ENCODE peak calls at places on chromosome 12, in six cellular contexts. One of them, this sample, is unnamed.

GRCh38 chr12:56020437-56021189 is at the start of gene IKZF4:
- DNase-seq in A549: no peak
- DNase-seq in AG10803: peak
- DNase-seq in neural crest cell: peak
- DNase-seq in glutamatergic neuron: peak
- DNase-seq in progenitor cell of endocrine pancreas: peak
- DNase-seq in this sample: no peak

GRCh38 chr12:130364578-130364977 is 26.9 kb downstream of the PIWIL1 start:
- DNase-seq in glutamatergic neuron: no peak
- DNase-seq in neural crest cell: no peak
- DNase-seq in progenitor cell of endocrine pancreas: no peak
- DNase-seq in AG10803: no peak
- DNase-seq in A549: no peak
- DNase-seq in this sample: no peak

GRCh38 chr12:113860950-113861349 is 105.2 kb downstream of the RBM19 start:
- DNase-seq in glutamatergic neuron: no peak
- DNase-seq in progenitor cell of endocrine pancreas: no peak
- DNase-seq in A549: peak
- DNase-seq in AG10803: peak
- DNase-seq in neural crest cell: no peak
- DNase-seq in this sample: no peak

GRCh38 chr12:101490286-101490920 is 15.3 kb downstream of the SPIC start:
- DNase-seq in progenitor cell of endocrine pancreas: no peak
- DNase-seq in AG10803: no peak
- DNase-seq in glutamatergic neuron: no peak
- DNase-seq in A549: peak
- DNase-seq in neural crest cell: peak
- DNase-seq in this sample: peak

GRCh38 chr12:59075141-59075540 is 154.8 kb upstream of the LRIG3 start:
- DNase-seq in neural crest cell: no peak
- DNase-seq in A549: no peak
- DNase-seq in progenitor cell of endocrine pancreas: no peak
- DNase-seq in glutamatergic neuron: no peak
- DNase-seq in AG10803: no peak
- DNase-seq in this sample: no peak

GRCh38 chr12:71581206-71581605 is 82.4 kb downstream of the ZFC3H1 start:
- DNase-seq in neural crest cell: no peak
- DNase-seq in A549: no peak
- DNase-seq in AG10803: no peak
- DNase-seq in progenitor cell of endocrine pancreas: no peak
- DNase-seq in glutamatergic neuron: no peak
- DNase-seq in this sample: no peak

GRCh38 chr12:107320929-107321618 is 227.7 kb upstream of the CRY1 start:
- DNase-seq in A549: peak
- DNase-seq in progenitor cell of endocrine pancreas: no peak
- DNase-seq in AG10803: peak
- DNase-seq in neural crest cell: peak
- DNase-seq in glutamatergic neuron: peak
- DNase-seq in this sample: no peak

GRCh38 chr12:63967358-63967757 is 122.9 kb downstream of the SRGAP1 start:
- DNase-seq in progenitor cell of endocrine pancreas: no peak
- DNase-seq in A549: no peak
- DNase-seq in glutamatergic neuron: no peak
- DNase-seq in neural crest cell: no peak
- DNase-seq in AG10803: peak
- DNase-seq in this sample: no peak

GRCh38 chr12:126952106-126953007 is 1314.6 kb upstream of the TMEM132C start:
- DNase-seq in glutamatergic neuron: no peak
- DNase-seq in progenitor cell of endocrine pancreas: no peak
- DNase-seq in neural crest cell: no peak
- DNase-seq in AG10803: no peak
- DNase-seq in A549: no peak
- DNase-seq in this sample: no peak

GRCh38 chr12:47828967-47829482 is 9.3 kb upstream of the HDAC7 start:
- DNase-seq in glutamatergic neuron: no peak
- DNase-seq in neural crest cell: peak
- DNase-seq in progenitor cell of endocrine pancreas: no peak
- DNase-seq in AG10803: peak
- DNase-seq in A549: peak
- DNase-seq in this sample: peak

GRCh38 chr12:121799842-121800693 is 3.7 kb upstream of the SETD1B start:
- DNase-seq in A549: peak
- DNase-seq in AG10803: peak
- DNase-seq in progenitor cell of endocrine pancreas: no peak
- DNase-seq in neural crest cell: peak
- DNase-seq in glutamatergic neuron: peak
- DNase-seq in this sample: peak

GRCh38 chr12:112347521-112347920 is 34.7 kb downstream of the HECTD4 start:
- DNase-seq in glutamatergic neuron: no peak
- DNase-seq in neural crest cell: no peak
- DNase-seq in AG10803: peak
- DNase-seq in progenitor cell of endocrine pancreas: no peak
- DNase-seq in A549: no peak
- DNase-seq in this sample: no peak

GRCh38 chr12:127416796-127417195 is 850.2 kb upstream of the TMEM132C start:
- DNase-seq in progenitor cell of endocrine pancreas: no peak
- DNase-seq in glutamatergic neuron: no peak
- DNase-seq in neural crest cell: no peak
- DNase-seq in A549: no peak
- DNase-seq in AG10803: no peak
- DNase-seq in this sample: no peak

GRCh38 chr12:5567021-5567744 is 135.3 kb downstream of the NTF3 start:
- DNase-seq in progenitor cell of endocrine pancreas: no peak
- DNase-seq in A549: no peak
- DNase-seq in neural crest cell: no peak
- DNase-seq in glutamatergic neuron: peak
- DNase-seq in AG10803: no peak
- DNase-seq in this sample: no peak

GRCh38 chr12:32285484-32285883 is 113.9 kb upstream of the FGD4 start:
- DNase-seq in A549: no peak
- DNase-seq in glutamatergic neuron: no peak
- DNase-seq in neural crest cell: no peak
- DNase-seq in progenitor cell of endocrine pancreas: no peak
- DNase-seq in AG10803: no peak
- DNase-seq in this sample: no peak

GRCh38 chr12:66456622-66457021 is 154.3 kb downstream of the HELB start:
- DNase-seq in glutamatergic neuron: no peak
- DNase-seq in neural crest cell: no peak
- DNase-seq in progenitor cell of endocrine pancreas: no peak
- DNase-seq in AG10803: no peak
- DNase-seq in A549: no peak
- DNase-seq in this sample: no peak

GRCh38 chr12:2960432-2960956 is 1.3 kb downstream of the TEAD4 start:
- DNase-seq in neural crest cell: no peak
- DNase-seq in progenitor cell of endocrine pancreas: no peak
- DNase-seq in A549: peak
- DNase-seq in AG10803: peak
- DNase-seq in glutamatergic neuron: no peak
- DNase-seq in this sample: peak

GRCh38 chr12:121288941-121289340 is 7.6 kb downstream of the CAMKK2 start:
- DNase-seq in AG10803: no peak
- DNase-seq in A549: no peak
- DNase-seq in glutamatergic neuron: no peak
- DNase-seq in progenitor cell of endocrine pancreas: no peak
- DNase-seq in neural crest cell: no peak
- DNase-seq in this sample: no peak

GRCh38 chr12:114762490-114763110 is 78.6 kb upstream of the TBX3 start:
- DNase-seq in A549: no peak
- DNase-seq in progenitor cell of endocrine pancreas: no peak
- DNase-seq in neural crest cell: no peak
- DNase-seq in glutamatergic neuron: no peak
- DNase-seq in AG10803: peak
- DNase-seq in this sample: no peak

GRCh38 chr12:47896022-47896421 is 8.8 kb downstream of the VDR start:
- DNase-seq in AG10803: no peak
- DNase-seq in progenitor cell of endocrine pancreas: no peak
- DNase-seq in A549: no peak
- DNase-seq in neural crest cell: no peak
- DNase-seq in glutamatergic neuron: no peak
- DNase-seq in this sample: no peak

GRCh38 chr12:3077572-3078081 is 448 bp downstream of the TSPAN9 start:
- DNase-seq in glutamatergic neuron: peak
- DNase-seq in progenitor cell of endocrine pancreas: no peak
- DNase-seq in A549: no peak
- DNase-seq in AG10803: peak
- DNase-seq in neural crest cell: peak
- DNase-seq in this sample: peak

GRCh38 chr12:115456946-115457689 is 773.1 kb upstream of the TBX3 start:
- DNase-seq in neural crest cell: no peak
- DNase-seq in AG10803: no peak
- DNase-seq in glutamatergic neuron: no peak
- DNase-seq in A549: peak
- DNase-seq in progenitor cell of endocrine pancreas: no peak
- DNase-seq in this sample: peak

GRCh38 chr12:65666876-65667275 is 157.4 kb upstream of the HMGA2 start:
- DNase-seq in A549: no peak
- DNase-seq in glutamatergic neuron: no peak
- DNase-seq in neural crest cell: no peak
- DNase-seq in AG10803: no peak
- DNase-seq in progenitor cell of endocrine pancreas: no peak
- DNase-seq in this sample: no peak

GRCh38 chr12:66915312-66915904 is 236.5 kb upstream of the GRIP1 start:
- DNase-seq in glutamatergic neuron: no peak
- DNase-seq in AG10803: no peak
- DNase-seq in A549: no peak
- DNase-seq in progenitor cell of endocrine pancreas: no peak
- DNase-seq in neural crest cell: no peak
- DNase-seq in this sample: no peak

GRCh38 chr12:120639771-120640721 is at the start of gene CABP1:
- DNase-seq in glutamatergic neuron: peak
- DNase-seq in AG10803: no peak
- DNase-seq in progenitor cell of endocrine pancreas: peak
- DNase-seq in neural crest cell: peak
- DNase-seq in A549: no peak
- DNase-seq in this sample: peak

GRCh38 chr12:65634061-65634460 is 190.2 kb upstream of the HMGA2 start:
- DNase-seq in AG10803: no peak
- DNase-seq in A549: no peak
- DNase-seq in progenitor cell of endocrine pancreas: no peak
- DNase-seq in glutamatergic neuron: no peak
- DNase-seq in neural crest cell: no peak
- DNase-seq in this sample: no peak

GRCh38 chr12:110666892-110667291 is 22.0 kb downstream of the HVCN1 start:
- DNase-seq in AG10803: no peak
- DNase-seq in glutamatergic neuron: no peak
- DNase-seq in progenitor cell of endocrine pancreas: no peak
- DNase-seq in A549: no peak
- DNase-seq in neural crest cell: no peak
- DNase-seq in this sample: no peak

GRCh38 chr12:93660996-93661395 is 16.2 kb upstream of the CRADD start:
- DNase-seq in neural crest cell: no peak
- DNase-seq in glutamatergic neuron: no peak
- DNase-seq in A549: no peak
- DNase-seq in AG10803: no peak
- DNase-seq in progenitor cell of endocrine pancreas: no peak
- DNase-seq in this sample: no peak

GRCh38 chr12:80624986-80625530 is 82.4 kb upstream of the MYF6 start:
- DNase-seq in AG10803: no peak
- DNase-seq in neural crest cell: no peak
- DNase-seq in A549: no peak
- DNase-seq in progenitor cell of endocrine pancreas: no peak
- DNase-seq in glutamatergic neuron: no peak
- DNase-seq in this sample: no peak

GRCh38 chr12:31897791-31898503 is 61.3 kb upstream of the RESF1 start:
- DNase-seq in progenitor cell of endocrine pancreas: no peak
- DNase-seq in glutamatergic neuron: peak
- DNase-seq in neural crest cell: no peak
- DNase-seq in AG10803: no peak
- DNase-seq in A549: peak
- DNase-seq in this sample: peak

GRCh38 chr12:93181396-93181965 is 196.2 kb upstream of the NUDT4 start:
- DNase-seq in progenitor cell of endocrine pancreas: no peak
- DNase-seq in glutamatergic neuron: no peak
- DNase-seq in A549: no peak
- DNase-seq in neural crest cell: no peak
- DNase-seq in AG10803: no peak
- DNase-seq in this sample: no peak

GRCh38 chr12:41486718-41487117 is 298.6 kb downstream of the PDZRN4 start:
- DNase-seq in AG10803: peak
- DNase-seq in progenitor cell of endocrine pancreas: no peak
- DNase-seq in A549: no peak
- DNase-seq in glutamatergic neuron: no peak
- DNase-seq in neural crest cell: no peak
- DNase-seq in this sample: no peak

GRCh38 chr12:98955284-98955683 is 310.2 kb downstream of the APAF1 start:
- DNase-seq in progenitor cell of endocrine pancreas: no peak
- DNase-seq in AG10803: peak
- DNase-seq in glutamatergic neuron: no peak
- DNase-seq in neural crest cell: no peak
- DNase-seq in A549: peak
- DNase-seq in this sample: peak

GRCh38 chr12:64389154-64389553 is 1.4 kb downstream of the C12orf56 start:
- DNase-seq in progenitor cell of endocrine pancreas: no peak
- DNase-seq in AG10803: no peak
- DNase-seq in A549: no peak
- DNase-seq in glutamatergic neuron: no peak
- DNase-seq in neural crest cell: no peak
- DNase-seq in this sample: no peak

GRCh38 chr12:49342914-49343731 is 3.6 kb upstream of the DNAJC22 start:
- DNase-seq in AG10803: no peak
- DNase-seq in neural crest cell: no peak
- DNase-seq in glutamatergic neuron: peak
- DNase-seq in A549: peak
- DNase-seq in progenitor cell of endocrine pancreas: no peak
- DNase-seq in this sample: no peak

GRCh38 chr12:50984899-50985298 is 32.6 kb downstream of the HIGD1C start:
- DNase-seq in A549: no peak
- DNase-seq in neural crest cell: no peak
- DNase-seq in progenitor cell of endocrine pancreas: no peak
- DNase-seq in glutamatergic neuron: no peak
- DNase-seq in AG10803: no peak
- DNase-seq in this sample: no peak

GRCh38 chr12:104006929-104007328 is 41.3 kb downstream of the TDG start:
- DNase-seq in A549: peak
- DNase-seq in AG10803: peak
- DNase-seq in glutamatergic neuron: no peak
- DNase-seq in progenitor cell of endocrine pancreas: no peak
- DNase-seq in neural crest cell: no peak
- DNase-seq in this sample: peak